ENCODE peak calls at places on chromosomes 3 and 15, in six cellular contexts. B is stimulated activated naive CD8-positive, alpha-beta T cell treated with anti-CD3 and anti-CD28 coated beads, Interleukin-15, Interleukin-2, amounts not matched to agents 100 U/mL and 50 U/mL, for 24 hours; F is ovary; G is CD8-positive, alpha-beta memory T cell; I is non-pigmented ciliary epithelial cell; W is activated naive CD4-positive, alpha-beta T cell. S is an unnamed sample.

GRCh38 chr3:50405249-50405648 is 45.9 kb upstream of the TMEM115 start:
- DNase-seq in I (no peak), B (peak), F (no peak), W (no peak), G (no peak), S (no peak)

GRCh38 chr3:4355401-4356224 is 52.4 kb downstream of the SETMAR start:
- DNase-seq in W (no peak), I (no peak), G (no peak), B (no peak), F (peak), S (no peak)

GRCh38 chr15:28933710-28934445 is 48.1 kb downstream of the APBA2 start:
- DNase-seq in I (no peak), B (peak), G (no peak), W (no peak), F (no peak), S (no peak)

GRCh38 chr3:10601131-10601856 is 95.9 kb upstream of the ATP2B2 start:
- DNase-seq in F (no peak), W (no peak), G (no peak), I (no peak), B (no peak), S (no peak)

GRCh38 chr15:75350601-75351331 is 3.9 kb downstream of the NEIL1 start:
- DNase-seq in B (no peak), F (no peak), G (no peak), I (no peak), W (no peak), S (no peak)

GRCh38 chr3:196431193-196432136 is 762 bp downstream of the UBXN7 start:
- DNase-seq in G (peak), W (peak), I (peak), B (peak), F (peak), S (no peak)

GRCh38 chr15:58081446-58081845 is 15.9 kb upstream of the ALDH1A2 start:
- DNase-seq in B (no peak), F (no peak), G (no peak), W (no peak), I (no peak), S (no peak)

GRCh38 chr3:196268270-196269163 is 19.0 kb downstream of the PCYT1A start:
- DNase-seq in I (no peak), G (no peak), W (no peak), B (no peak), F (no peak), S (no peak)

GRCh38 chr3:14439501-14440167 is 37.2 kb downstream of the SLC6A6 start:
- DNase-seq in F (peak), G (no peak), W (no peak), B (no peak), I (peak), S (no peak)

GRCh38 chr15:65409284-65409631 is 13.5 kb downstream of the IGDCC4 start:
- DNase-seq in W (no peak), B (no peak), G (no peak), F (no peak), I (peak), S (peak)

GRCh38 chr3:164903820-164904451 is 174.4 kb downstream of the SI start:
- DNase-seq in B (no peak), F (no peak), G (no peak), I (no peak), W (no peak), S (no peak)

GRCh38 chr3:119588112-119588511 is 8.8 kb downstream of the ADPRH start:
- DNase-seq in B (peak), F (no peak), G (no peak), W (no peak), I (no peak), S (no peak)

GRCh38 chr3:72625616-72626337 is 222.5 kb downstream of the SHQ1 start:
- DNase-seq in F (no peak), I (peak), G (no peak), W (no peak), B (no peak), S (no peak)

GRCh38 chr3:195877136-195877715 is 31.1 kb downstream of the TNK2 start:
- DNase-seq in F (no peak), I (no peak), B (no peak), G (no peak), W (no peak), S (no peak)

GRCh38 chr3:13192471-13193213 is 119.4 kb upstream of the IQSEC1 start:
- DNase-seq in I (no peak), W (no peak), F (no peak), G (no peak), B (no peak), S (no peak)

GRCh38 chr15:67550522-67550921 is 8.0 kb downstream of the MAP2K5 start:
- DNase-seq in G (no peak), W (no peak), F (no peak), B (no peak), I (no peak), S (no peak)

GRCh38 chr3:36446230-36446629 is 65.9 kb downstream of the STAC start:
- DNase-seq in B (no peak), W (no peak), I (no peak), F (no peak), G (no peak), S (no peak)

GRCh38 chr3:36648241-36649034 is 115.9 kb downstream of the DCLK3 start:
- DNase-seq in F (no peak), B (no peak), W (no peak), I (peak), G (no peak), S (peak)

GRCh38 chr3:53974314-53974713 is 82.7 kb upstream of the SELENOK start:
- DNase-seq in F (no peak), G (no peak), B (no peak), I (no peak), W (no peak), S (no peak)

GRCh38 chr3:15645740-15646490 is 44.4 kb downstream of the BTD start:
- DNase-seq in F (no peak), G (no peak), B (no peak), I (peak), W (no peak), S (no peak)

GRCh38 chr3:106826861-106827311 is 550.4 kb upstream of the CCDC54 start:
- DNase-seq in F (no peak), I (no peak), W (no peak), B (no peak), G (no peak), S (no peak)

GRCh38 chr3:133843634-133844033 is 38.0 kb downstream of the SRPRB start:
- DNase-seq in F (no peak), G (no peak), B (no peak), I (peak), W (no peak), S (peak)

GRCh38 chr3:81891496-81891895 is 130.1 kb upstream of the GBE1 start:
- DNase-seq in G (no peak), I (no peak), W (no peak), B (no peak), F (no peak), S (no peak)

S was measured in AG04450.